ENCODE peak calls at places on chromosomes 11 and 22, in nine cellular contexts. V is upper lobe of left lung, G is sigmoid colon, H is suprapubic skin, F is transverse colon, R is esophagus muscularis mucosa, C is H1, N is K562, K is HepG2. Z is an unnamed sample.

GRCh38 chr11:120334894-120335462 is 1.2 kb upstream of the ARHGEF12 start:
- DNase-seq in V (peak; percentile 56), G (peak; percentile 82), H (no peak), F (peak; percentile 74), R (no peak), C (peak; percentile 67), N (peak; percentile 63), K (peak; percentile 74), Z (peak; percentile 64)

GRCh38 chr11:118434123-118434552 is 2.2 kb upstream of the KMT2A start:
- DNase-seq in V (no peak), G (no peak), H (no peak), F (no peak), R (no peak), C (no peak), N (no peak), K (peak; percentile 32), Z (no peak)

GRCh38 chr11:88424881-88425280 is 87.3 kb upstream of the CTSC start:
- DNase-seq in V (no peak), G (no peak), H (no peak), F (no peak), R (no peak), C (no peak), N (no peak), K (no peak), Z (no peak)

GRCh38 chr11:24289301-24289700 is 207.6 kb upstream of the LUZP2 start:
- DNase-seq in V (no peak), G (no peak), H (no peak), F (no peak), R (no peak), C (no peak), N (no peak), K (no peak), Z (no peak)

GRCh38 chr22:44952863-44953790 is 56.7 kb downstream of the PHF21B start:
- DNase-seq in V (no peak), G (no peak), H (no peak), F (no peak), R (no peak), C (no peak), N (no peak), K (no peak), Z (no peak)

GRCh38 chr11:95922099-95922498 is 1.8 kb downstream of the MTMR2 start:
- DNase-seq in V (no peak), G (no peak), H (no peak), F (no peak), R (no peak), C (no peak), N (no peak), K (no peak), Z (no peak)

GRCh38 chr22:22374163-22374562 is 129.6 kb downstream of the VPREB1 start:
- DNase-seq in V (no peak), G (no peak), H (no peak), F (no peak), R (peak; percentile 57), C (no peak), N (peak; percentile 42), K (no peak), Z (no peak)

GRCh38 chr11:66070604-66071325 is 693 bp downstream of the PACS1 start:
- DNase-seq in V (peak; percentile 52), G (peak; percentile 84), H (peak; percentile 89), F (peak; percentile 43), R (no peak), C (peak; percentile 71), N (peak; percentile 74), K (no peak), Z (peak; percentile 63)

GRCh38 chr11:18633256-18634139 is 644 bp downstream of the SPTY2D1 start:
- DNase-seq in V (no peak), G (peak; percentile 68), H (no peak), F (peak; percentile 15), R (no peak), C (no peak), N (no peak), K (no peak), Z (no peak)

GRCh38 chr11:18632841-18633240 is 1.3 kb downstream of the SPTY2D1 start:
- DNase-seq in V (no peak), G (no peak), H (no peak), F (no peak), R (no peak), C (no peak), N (no peak), K (no peak), Z (no peak)

DNA sequence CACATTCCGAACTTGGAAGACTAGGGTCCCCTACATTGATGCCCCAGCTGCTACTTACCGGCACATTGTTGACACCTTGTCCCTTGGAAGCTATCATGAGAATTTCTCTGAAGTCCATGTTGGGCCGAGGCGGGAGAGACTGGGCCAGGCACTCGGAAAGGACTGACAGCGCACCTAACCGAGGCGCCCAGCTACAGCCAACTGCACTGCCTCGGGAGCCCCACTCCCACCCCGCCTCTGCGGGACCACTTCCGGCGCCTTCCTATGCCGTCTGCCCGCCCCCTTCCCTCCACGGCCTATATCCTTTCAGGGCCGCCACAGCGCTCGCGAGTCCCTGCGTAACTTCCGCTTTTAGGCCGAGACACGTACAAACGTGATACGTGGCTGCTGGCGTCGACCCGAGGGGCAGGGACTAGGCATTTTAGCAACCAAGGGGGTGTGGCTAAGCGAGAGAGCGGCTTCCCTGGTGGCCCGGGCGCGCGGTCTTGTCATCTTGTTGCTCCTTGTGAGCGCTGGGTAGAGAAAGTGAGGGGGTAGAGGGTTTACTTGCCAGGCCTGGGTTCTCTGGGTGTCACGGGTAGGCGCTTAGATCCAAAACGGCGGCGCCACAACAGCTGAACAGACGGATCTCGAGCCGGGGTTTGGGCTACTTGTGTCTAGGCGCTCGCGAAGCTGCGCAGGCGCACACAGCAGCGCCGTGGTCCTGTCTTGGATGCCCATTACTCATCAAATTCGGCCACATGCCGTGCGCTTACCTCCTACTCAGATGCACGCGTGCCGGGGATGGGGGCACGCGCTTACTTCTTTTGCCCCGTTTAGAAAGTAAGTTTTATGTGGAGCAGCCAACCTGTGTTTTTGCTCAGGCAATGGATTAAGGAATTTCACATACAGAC is at the start of gene SPTY2D1:
- DNase-seq in V (peak; percentile 100), G (peak; percentile 100), H (peak; percentile 100), F (peak; percentile 99), R (peak; percentile 100), C (peak; percentile 95), N (peak; percentile 91), K (peak; percentile 99), Z (peak; percentile 100)
- TF ChIP-seq POLR2A in V (peak; percentile 85), G (peak; percentile 93), H (peak; percentile 46), F (peak; percentile 96), R (peak; percentile 82), C (peak; percentile 80), N (peak; percentile 97), K (peak; percentile 94), Z (no peak)

GRCh38 chr11:133920109-133920990 is 36.4 kb downstream of the IGSF9B start:
- DNase-seq in V (no peak), G (no peak), H (no peak), F (no peak), R (no peak), C (no peak), N (no peak), K (no peak), Z (no peak)

GRCh38 chr11:133921026-133921425 is 35.7 kb downstream of the IGSF9B start:
- DNase-seq in V (no peak), G (no peak), H (no peak), F (no peak), R (no peak), C (no peak), N (no peak), K (no peak), Z (no peak)

GRCh38 chr11:133917921-133918605 is 38.7 kb downstream of the IGSF9B start:
- DNase-seq in V (no peak), G (no peak), H (no peak), F (no peak), R (no peak), C (peak; percentile 61), N (peak; percentile 33), K (no peak), Z (no peak)

GRCh38 chr11:133918606-133919260 is 38.0 kb downstream of the IGSF9B start:
- DNase-seq in V (no peak), G (no peak), H (no peak), F (no peak), R (no peak), C (no peak), N (no peak), K (no peak), Z (no peak)

DNA sequence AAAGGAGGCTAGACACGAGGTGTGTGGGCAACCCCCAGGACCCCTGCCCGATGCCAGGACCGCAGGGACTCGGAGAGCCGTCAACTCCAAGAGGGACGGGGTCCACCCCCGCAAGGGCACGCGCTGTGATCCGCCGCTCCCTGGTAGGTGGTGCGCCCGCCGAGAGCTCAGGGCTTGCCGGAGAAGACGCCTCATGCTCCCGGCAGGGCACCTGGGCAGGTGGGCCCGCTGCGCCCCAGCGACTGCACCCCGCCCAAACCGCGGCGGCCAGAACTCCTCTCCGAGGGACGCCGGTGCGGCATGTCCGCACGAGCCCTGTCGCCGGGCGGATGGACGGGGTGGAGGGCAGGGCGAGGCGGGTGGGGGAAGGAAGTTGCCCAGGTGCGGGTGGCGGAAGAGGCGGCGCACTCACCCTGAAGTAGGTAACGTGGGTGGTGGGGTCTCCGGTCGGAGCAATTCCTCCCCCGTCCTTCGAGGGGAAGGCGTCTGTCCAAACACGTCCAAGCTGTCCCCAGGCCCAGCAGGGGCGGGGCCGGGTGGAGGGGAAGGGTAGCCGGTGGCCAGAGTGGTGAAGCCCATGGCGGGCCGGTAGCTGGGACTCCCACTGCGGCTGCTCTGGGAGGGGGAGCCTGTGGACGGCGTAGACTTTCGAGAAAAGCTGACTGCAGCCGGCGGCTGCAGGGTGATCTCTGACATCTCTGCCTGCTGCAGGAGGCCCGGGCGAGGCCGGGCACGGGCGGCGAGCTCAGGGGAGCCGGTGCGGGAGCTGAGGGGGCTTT is 37.2 kb downstream of the IGSF9B start:
- DNase-seq in V (no peak), G (no peak), H (no peak), F (no peak), R (no peak), C (peak; percentile 57), N (no peak), K (no peak), Z (no peak)
- TF ChIP-seq POLR2AphosphoS5 in V (no peak), G (no peak), H (no peak), F (no peak), R (no peak), C (no peak), N (no peak), K (no peak), Z (no peak)

GRCh38 chr11:79021601-79022000 is 419.2 kb downstream of the TENM4 start:
- DNase-seq in V (no peak), G (no peak), H (no peak), F (no peak), R (no peak), C (no peak), N (no peak), K (no peak), Z (no peak)
- TF ChIP-seq EP300 in V (no peak), G (no peak), H (no peak), F (no peak), R (no peak), C (no peak), N (no peak), K (no peak), Z (no peak)

DNA sequence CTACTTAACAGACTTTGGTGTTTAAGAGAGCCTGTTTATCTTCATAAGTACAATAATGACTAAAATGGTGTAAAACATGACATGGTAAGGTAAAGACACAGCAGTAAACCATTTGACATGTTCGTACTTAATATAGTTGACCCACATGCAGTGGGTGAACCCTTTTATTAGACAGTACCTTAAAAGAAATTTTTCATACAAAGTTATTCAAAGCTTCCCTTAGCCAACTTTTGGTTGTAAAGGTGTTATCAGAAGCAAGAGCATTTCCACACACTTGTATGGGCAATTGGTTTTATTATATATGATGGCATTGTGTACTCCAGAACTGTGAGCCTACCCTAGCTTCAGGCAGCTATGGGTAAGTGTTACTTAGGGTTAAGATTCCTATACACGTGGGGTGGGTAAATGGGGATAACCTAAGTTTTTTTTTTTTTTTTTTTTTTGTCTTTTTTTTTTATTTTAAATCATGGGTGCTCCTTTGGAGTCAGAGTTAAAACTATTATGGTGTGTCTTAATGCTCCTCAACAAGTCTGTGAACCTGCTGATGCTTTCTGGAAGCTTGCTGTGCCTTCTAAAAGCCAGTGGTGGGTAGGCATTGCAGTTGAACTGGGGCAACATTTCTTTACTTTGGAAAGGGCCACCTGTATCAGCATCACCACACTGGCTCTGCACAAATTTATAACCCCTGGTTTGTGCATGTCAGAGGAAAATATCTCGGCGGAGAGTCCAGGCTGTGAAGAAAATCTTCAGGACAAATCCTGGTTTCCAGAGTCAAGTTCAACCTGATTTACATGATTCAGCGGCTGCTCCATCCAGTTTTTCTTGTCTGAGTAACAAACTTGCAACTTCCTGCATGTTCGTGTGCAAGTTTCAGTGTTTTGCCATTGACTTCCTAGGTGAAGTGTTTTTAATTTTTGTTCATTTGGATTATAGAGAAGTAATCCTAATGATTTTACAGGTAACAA is 3.3 kb downstream of the PCF11 start:
- DNase-seq in V (peak; percentile 53), G (no peak), H (no peak), F (peak; percentile 32), R (no peak), C (no peak), N (no peak), K (no peak), Z (peak; percentile 53)
- TF ChIP-seq POLR2A in V (no peak), G (no peak), H (no peak), F (no peak), R (no peak), C (peak; percentile 49), N (peak; percentile 48), K (peak; percentile 31), Z (no peak)